ENCODE peak calls at places on chromosomes 12 and 14, in eight cellular contexts. G, T, O, U, Y, D, P and W are unnamed samples.
A peak's percentile ranks its signal among the peaks of the same experiment; 100 is the strongest.

GRCh38 chr14:71621276-71621675 is 311.0 kb upstream of the RGS6 start:
- DNase-seq in D (no peak), P (no peak), Y (no peak), O (no peak), U (peak; percentile 63), G (no peak), T (no peak), W (no peak)

GRCh38 chr14:23562822-23563472 is 4.6 kb downstream of the AP1G2 start:
- DNase-seq in U (no peak), T (peak; percentile 90), D (peak; percentile 47), O (no peak), G (peak; percentile 67), P (no peak), Y (peak; percentile 74), W (peak; percentile 41)

GRCh38 chr12:77031745-77032144 is 33.6 kb downstream of the E2F7 start:
- DNase-seq in D (no peak), P (no peak), O (no peak), T (no peak), Y (no peak), U (no peak), G (no peak), W (no peak)

GRCh38 chr14:104973215-104974145 is 4.7 kb downstream of the AHNAK2 start:
- DNase-seq in O (no peak), D (peak; percentile 91), U (peak; percentile 93), G (peak; percentile 94), P (no peak), T (no peak), Y (peak; percentile 97), W (peak; percentile 87)

GRCh38 chr14:34169561-34169960 is 218.7 kb upstream of the EGLN3 start:
- DNase-seq in Y (no peak), G (no peak), D (no peak), O (no peak), U (no peak), T (no peak), P (no peak), W (no peak)

GRCh38 chr14:26719514-26719913 is 121.7 kb upstream of the NOVA1 start:
- DNase-seq in O (no peak), Y (no peak), D (no peak), U (no peak), G (no peak), T (no peak), P (no peak), W (no peak)

GRCh38 chr12:127623362-127623761 is 643.6 kb upstream of the TMEM132C start:
- DNase-seq in Y (no peak), O (no peak), D (no peak), G (no peak), T (no peak), P (no peak), U (no peak), W (no peak)

GRCh38 chr12:10361622-10362021 is 28.2 kb downstream of the KLRK1 start:
- DNase-seq in U (no peak), O (no peak), P (no peak), T (no peak), D (no peak), Y (no peak), G (no peak), W (no peak)

GRCh38 chr14:29741909-29742401 is 185.7 kb downstream of the PRKD1 start:
- DNase-seq in P (no peak), D (peak; percentile 84), U (no peak), O (no peak), T (no peak), G (no peak), Y (no peak), W (no peak)

DNA sequence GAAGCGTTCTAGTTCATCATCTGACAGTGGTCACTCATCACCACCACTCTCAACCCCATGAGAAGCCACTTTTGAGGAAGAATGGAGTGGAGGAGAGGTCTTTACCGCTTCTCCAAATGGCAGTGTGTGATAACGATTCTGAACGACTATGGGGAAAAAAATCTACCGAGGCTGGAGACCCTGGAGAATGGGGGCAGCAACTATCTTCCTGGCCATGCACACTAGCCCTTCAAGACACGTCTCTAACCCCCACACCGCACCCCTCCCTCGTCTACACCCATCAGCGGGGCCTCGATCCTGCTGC is 365 bp downstream of the ING4 start:
- DNase-seq in D (no peak), T (peak; percentile 70), G (no peak), U (no peak), O (no peak), Y (no peak), P (no peak), W (no peak)
- TF ChIP-seq POLR2AphosphoS5 in D (no peak), T (no peak), G (no peak), U (no peak), O (no peak), Y (no peak), P (no peak), W (no peak)

DNA sequence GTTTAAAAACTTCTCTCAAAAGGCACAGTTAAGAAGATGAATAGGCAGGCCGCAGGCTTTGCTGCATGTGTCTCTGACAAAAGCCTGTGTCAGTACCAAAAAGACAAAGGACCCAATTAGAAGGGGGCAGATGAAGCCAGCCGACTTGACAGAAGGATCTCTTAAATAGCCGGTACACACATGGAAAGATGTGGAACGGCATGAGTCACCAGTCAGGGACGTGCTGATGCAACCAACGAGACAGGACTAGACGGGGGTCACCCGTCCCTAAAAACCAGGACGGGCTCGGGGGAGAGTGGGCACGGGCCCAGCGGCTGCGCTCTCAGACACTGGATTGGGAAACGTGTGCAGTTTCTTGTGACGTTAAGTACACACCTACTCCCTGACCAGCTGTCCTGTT is 34.6 kb upstream of the MMP17 start:
- DNase-seq in P (no peak), Y (no peak), T (no peak), O (no peak), U (no peak), D (no peak), G (no peak), W (no peak)
- H3K27ac ChIP-seq in P (no peak overlapping the region), Y (no peak overlapping the region), T (peak overlapping the region; percentile 79), O (no peak overlapping the region), U (no peak overlapping the region), D (no peak overlapping the region), G (no peak overlapping the region), W (no peak overlapping the region)

GRCh38 chr12:6183689-6184441 is 16.3 kb upstream of the CD9 start:
- DNase-seq in O (no peak), D (no peak), T (no peak), U (no peak), G (no peak), P (no peak), Y (peak; percentile 89), W (peak; percentile 81)
- TF ChIP-seq POLR2AphosphoS5 in O (peak; percentile 38), D (no peak), T (no peak), U (no peak), G (no peak), P (no peak), Y (peak; percentile 75), W (peak; percentile 62)

GRCh38 chr12:122168492-122168891 is 5.5 kb downstream of the IL31 start:
- DNase-seq in U (no peak), T (no peak), G (no peak), P (no peak), D (no peak), Y (no peak), O (no peak), W (no peak)

GRCh38 chr12:122174155-122174845 is at the start of gene IL31:
- DNase-seq in T (no peak), U (no peak), Y (no peak), D (no peak), O (no peak), G (no peak), P (no peak), W (no peak)

GRCh38 chr12:122172262-122172939 is 1.6 kb downstream of the IL31 start:
- DNase-seq in T (no peak), P (no peak), D (no peak), U (no peak), G (no peak), Y (no peak), O (no peak), W (no peak)

GRCh38 chr12:122167328-122167925 is 6.6 kb downstream of the IL31 start:
- DNase-seq in G (no peak), D (no peak), P (no peak), U (no peak), O (no peak), Y (no peak), T (no peak), W (no peak)

DNA sequence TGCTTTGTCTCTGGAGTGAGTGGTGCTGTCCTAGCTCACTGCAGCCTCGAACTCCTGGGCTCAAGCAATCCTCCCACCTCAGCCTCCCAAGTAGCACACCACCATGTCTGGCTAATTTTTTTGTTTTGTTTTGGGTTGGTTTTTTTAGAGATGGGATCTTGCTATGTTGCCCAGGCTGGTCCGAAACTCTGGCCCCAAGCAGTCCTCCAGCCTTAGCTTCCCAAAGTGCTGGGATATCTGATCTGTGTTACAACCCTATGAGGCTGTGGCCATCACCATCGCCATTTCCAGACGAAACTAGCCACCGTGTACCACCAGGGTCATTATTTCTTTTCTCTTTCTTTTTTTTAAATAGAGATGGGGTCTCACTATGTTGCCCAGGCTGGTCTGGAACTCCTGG is 2.6 kb downstream of the IL31 start:
- DNase-seq in U (no peak), D (no peak), G (no peak), P (no peak), O (no peak), T (no peak), Y (no peak), W (no peak)
- H3K27ac ChIP-seq in U (no peak overlapping the region), D (no peak overlapping the region), G (no peak overlapping the region), P (no peak overlapping the region), O (no peak overlapping the region), T (no peak overlapping the region), Y (no peak overlapping the region), W (no peak overlapping the region)

DNA sequence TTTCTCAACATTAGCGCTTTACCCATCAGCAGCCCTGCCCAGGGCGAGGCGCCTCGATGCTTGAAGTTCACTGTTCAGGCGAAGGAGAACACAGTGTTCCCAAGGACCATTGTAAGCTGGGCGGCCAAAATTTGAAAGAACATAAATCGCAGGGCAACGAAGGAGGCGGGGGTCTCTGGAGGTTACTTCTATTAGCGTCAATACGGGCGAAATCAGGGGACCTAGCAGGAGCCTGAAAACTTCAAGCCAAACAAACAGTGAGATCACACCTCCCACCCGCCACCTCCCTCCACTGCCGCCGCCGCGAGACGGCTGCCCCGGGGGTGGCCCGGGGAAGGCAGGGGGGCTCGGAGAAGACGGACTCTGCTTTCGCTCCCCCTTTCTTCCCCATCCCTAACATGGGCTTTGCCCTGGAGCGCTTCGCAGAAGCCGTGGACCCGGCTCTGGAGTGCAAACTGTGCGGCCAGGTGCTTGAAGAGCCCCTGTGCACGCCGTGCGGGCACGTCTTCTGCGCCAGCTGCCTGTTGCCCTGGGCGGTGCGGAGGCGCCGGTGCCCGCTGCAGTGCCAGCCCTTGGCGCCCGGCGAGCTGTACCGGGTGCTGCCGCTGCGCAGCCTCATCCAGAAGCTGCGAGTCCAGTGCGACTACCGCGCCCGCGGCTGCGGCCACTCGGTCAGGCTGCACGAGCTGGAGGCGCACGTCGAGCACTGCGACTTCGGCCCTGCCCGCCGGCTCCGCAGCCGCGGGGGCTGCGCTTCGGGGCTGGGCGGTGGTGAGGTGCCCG is at the start of gene PDZRN4:
- DNase-seq in Y (peak; percentile 79), O (no peak), G (no peak), U (no peak), P (no peak), T (peak; percentile 71), D (peak; percentile 12), W (peak; percentile 8)
- TF ChIP-seq POLR2AphosphoS5 in Y (peak; percentile 39), O (peak; percentile 10), G (no peak), U (no peak), P (no peak), T (no peak), D (no peak), W (no peak)

GRCh38 chr14:74637184-74637562 is 25.1 kb upstream of the LTBP2 start:
- DNase-seq in D (no peak), P (no peak), G (no peak), O (no peak), Y (no peak), T (no peak), U (no peak), W (no peak)
- H3K27ac ChIP-seq in D (peak overlapping the region; percentile 88), P (no peak overlapping the region), G (no peak overlapping the region), O (no peak overlapping the region), Y (no peak overlapping the region), T (no peak overlapping the region), U (peak overlapping the region; percentile 72), W (no peak overlapping the region)

GRCh38 chr12:121190523-121191031 is 19.4 kb upstream of the P2RX4 start:
- DNase-seq in P (no peak), G (no peak), Y (no peak), O (no peak), T (peak; percentile 34), U (no peak), D (peak; percentile 85), W (no peak)
- TF ChIP-seq POLR2AphosphoS5 in P (no peak), G (no peak), Y (peak; percentile 30), O (no peak), T (no peak), U (no peak), D (no peak), W (no peak)